ENCODE peak calls at places on chromosomes 13 and 19, in ten cellular contexts. One of them, this sample, is unnamed. For H3K9me3 and H3K27me3, the result is how much of the 10 kb centered on the place peaks cover.

GRCh38 chr19:18751571-18751970 is 39.5 kb downstream of the COMP start:
- DNase-seq in breast epithelium: no peak
- DNase-seq in RWPE2: no peak
- DNase-seq in SK-N-SH: no peak
- DNase-seq in fibroblast of lung: no peak
- DNase-seq in transverse colon: no peak
- DNase-seq in testis: no peak
- DNase-seq in adrenal gland: no peak
- DNase-seq in ovary: no peak
- DNase-seq in tibial nerve: no peak
- DNase-seq in this sample: no peak

GRCh38 chr19:7779631-7780486 is 16.8 kb downstream of the CLEC4M start:
- DNase-seq in breast epithelium: no peak
- DNase-seq in RWPE2: no peak
- DNase-seq in SK-N-SH: no peak
- DNase-seq in fibroblast of lung: no peak
- DNase-seq in transverse colon: no peak
- DNase-seq in testis: no peak
- DNase-seq in adrenal gland: no peak
- DNase-seq in ovary: no peak
- DNase-seq in tibial nerve: no peak
- DNase-seq in this sample: no peak

GRCh38 chr19:54517483-54517882 is 14.9 kb downstream of the LAIR2 start:
- DNase-seq in breast epithelium: peak
- DNase-seq in RWPE2: no peak
- DNase-seq in SK-N-SH: no peak
- DNase-seq in fibroblast of lung: peak
- DNase-seq in transverse colon: peak
- DNase-seq in testis: peak
- DNase-seq in adrenal gland: peak
- DNase-seq in ovary: no peak
- DNase-seq in tibial nerve: peak
- DNase-seq in this sample: no peak

GRCh38 chr19:28691683-28692082 is 521.3 kb downstream of the UQCRFS1 start:
- DNase-seq in breast epithelium: no peak
- DNase-seq in RWPE2: no peak
- DNase-seq in SK-N-SH: no peak
- DNase-seq in fibroblast of lung: no peak
- DNase-seq in transverse colon: no peak
- DNase-seq in testis: no peak
- DNase-seq in adrenal gland: no peak
- DNase-seq in ovary: no peak
- DNase-seq in tibial nerve: no peak
- DNase-seq in this sample: no peak

GRCh38 chr13:97125051-97125809 is 96.9 kb upstream of the MBNL2 start:
- DNase-seq in breast epithelium: no peak
- DNase-seq in RWPE2: peak
- DNase-seq in SK-N-SH: peak
- DNase-seq in fibroblast of lung: peak
- DNase-seq in transverse colon: no peak
- DNase-seq in testis: peak
- DNase-seq in adrenal gland: peak
- DNase-seq in ovary: peak
- DNase-seq in tibial nerve: peak
- DNase-seq in this sample: peak

GRCh38 chr19:20558011-20558410 is 7.6 kb downstream of the ZNF737 start:
- DNase-seq in breast epithelium: no peak
- DNase-seq in RWPE2: no peak
- DNase-seq in SK-N-SH: no peak
- DNase-seq in fibroblast of lung: no peak
- DNase-seq in transverse colon: no peak
- DNase-seq in testis: peak
- DNase-seq in adrenal gland: peak
- DNase-seq in ovary: peak
- DNase-seq in tibial nerve: no peak
- DNase-seq in this sample: peak

GRCh38 chr13:21402586-21403307 is 56.4 kb downstream of the ZDHHC20 start:
- DNase-seq in breast epithelium: no peak
- DNase-seq in RWPE2: no peak
- DNase-seq in SK-N-SH: no peak
- DNase-seq in fibroblast of lung: peak
- DNase-seq in transverse colon: no peak
- DNase-seq in testis: no peak
- DNase-seq in adrenal gland: no peak
- DNase-seq in ovary: no peak
- DNase-seq in tibial nerve: no peak
- DNase-seq in this sample: no peak

GRCh38 chr19:8487137-8487851 is 15.1 kb downstream of the PRAM1 start:
- DNase-seq in breast epithelium: no peak
- DNase-seq in RWPE2: no peak
- DNase-seq in SK-N-SH: no peak
- DNase-seq in fibroblast of lung: no peak
- DNase-seq in transverse colon: peak
- DNase-seq in testis: peak
- DNase-seq in adrenal gland: peak
- DNase-seq in ovary: no peak
- DNase-seq in tibial nerve: peak
- DNase-seq in this sample: no peak

GRCh38 chr13:34465423-34465922 is 476.6 kb upstream of the NBEA start:
- DNase-seq in breast epithelium: no peak
- DNase-seq in RWPE2: no peak
- DNase-seq in SK-N-SH: no peak
- DNase-seq in fibroblast of lung: no peak
- DNase-seq in transverse colon: no peak
- DNase-seq in testis: no peak
- DNase-seq in adrenal gland: no peak
- DNase-seq in ovary: no peak
- DNase-seq in tibial nerve: no peak
- DNase-seq in this sample: no peak

GRCh38 chr13:34474469-34474868 is 467.6 kb upstream of the NBEA start:
- DNase-seq in breast epithelium: no peak
- DNase-seq in RWPE2: no peak
- DNase-seq in SK-N-SH: no peak
- DNase-seq in fibroblast of lung: no peak
- DNase-seq in transverse colon: no peak
- DNase-seq in testis: no peak
- DNase-seq in adrenal gland: no peak
- DNase-seq in ovary: no peak
- DNase-seq in tibial nerve: no peak
- DNase-seq in this sample: no peak

GRCh38 chr13:34467450-34468083 is 474.5 kb upstream of the NBEA start:
- DNase-seq in breast epithelium: no peak
- DNase-seq in RWPE2: no peak
- DNase-seq in SK-N-SH: no peak
- DNase-seq in fibroblast of lung: no peak
- DNase-seq in transverse colon: no peak
- DNase-seq in testis: no peak
- DNase-seq in adrenal gland: no peak
- DNase-seq in ovary: no peak
- DNase-seq in tibial nerve: no peak
- DNase-seq in this sample: no peak

GRCh38 chr13:34466301-34466700 is 475.8 kb upstream of the NBEA start:
- DNase-seq in breast epithelium: no peak
- DNase-seq in RWPE2: no peak
- DNase-seq in SK-N-SH: no peak
- DNase-seq in fibroblast of lung: no peak
- DNase-seq in transverse colon: no peak
- DNase-seq in testis: no peak
- DNase-seq in adrenal gland: no peak
- DNase-seq in ovary: no peak
- DNase-seq in tibial nerve: no peak
- DNase-seq in this sample: no peak

DNA sequence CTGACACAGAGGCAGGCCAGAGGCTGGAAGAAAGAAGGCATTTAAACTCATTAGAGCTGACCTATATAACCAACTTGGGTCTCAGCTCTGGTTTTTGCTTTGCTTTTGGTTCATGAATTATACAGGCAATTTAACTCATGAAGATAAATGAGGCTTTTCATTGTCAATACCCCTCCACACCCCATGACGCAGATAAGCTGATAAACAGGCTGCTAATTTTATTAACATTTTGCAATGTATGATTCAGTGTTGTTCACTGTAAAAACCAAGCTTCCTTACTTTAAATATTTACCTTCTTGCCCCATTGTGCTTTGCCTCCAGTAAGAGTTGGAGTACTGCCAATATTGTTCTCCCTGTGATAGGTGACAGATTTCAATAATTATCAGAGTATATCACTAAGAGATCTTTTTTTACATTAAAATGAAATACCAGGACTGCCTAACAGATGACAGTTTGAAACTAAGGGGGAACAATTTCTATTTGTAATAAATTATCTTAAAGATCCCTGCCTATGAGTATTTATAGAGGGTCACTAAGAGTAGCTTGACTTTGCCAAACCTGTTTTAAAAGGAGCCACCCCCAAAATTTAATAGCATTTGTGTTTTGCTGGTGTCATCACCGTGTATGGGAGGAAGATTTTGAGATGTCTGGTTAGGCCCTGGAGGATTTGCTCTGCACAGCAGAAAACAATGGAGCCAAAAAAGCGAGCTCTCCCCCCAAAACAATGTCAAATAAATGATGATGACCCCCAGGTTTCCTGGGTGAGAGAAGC is 472.7 kb upstream of the NBEA start:
- DNase-seq in breast epithelium: no peak
- DNase-seq in RWPE2: no peak
- DNase-seq in SK-N-SH: peak
- DNase-seq in fibroblast of lung: peak
- DNase-seq in transverse colon: no peak
- DNase-seq in testis: no peak
- DNase-seq in adrenal gland: no peak
- DNase-seq in ovary: no peak
- DNase-seq in tibial nerve: no peak
- DNase-seq in this sample: peak
- H3K9me3 ChIP-seq in breast epithelium: under half
- H3K9me3 ChIP-seq in RWPE2: under half
- H3K9me3 ChIP-seq in SK-N-SH: under half
- H3K9me3 ChIP-seq in fibroblast of lung: under half
- H3K9me3 ChIP-seq in transverse colon: under half
- H3K9me3 ChIP-seq in testis: under half
- H3K9me3 ChIP-seq in adrenal gland: under half
- H3K9me3 ChIP-seq in ovary: under half
- H3K9me3 ChIP-seq in tibial nerve: under half
- H3K9me3 ChIP-seq in this sample: under half

DNA sequence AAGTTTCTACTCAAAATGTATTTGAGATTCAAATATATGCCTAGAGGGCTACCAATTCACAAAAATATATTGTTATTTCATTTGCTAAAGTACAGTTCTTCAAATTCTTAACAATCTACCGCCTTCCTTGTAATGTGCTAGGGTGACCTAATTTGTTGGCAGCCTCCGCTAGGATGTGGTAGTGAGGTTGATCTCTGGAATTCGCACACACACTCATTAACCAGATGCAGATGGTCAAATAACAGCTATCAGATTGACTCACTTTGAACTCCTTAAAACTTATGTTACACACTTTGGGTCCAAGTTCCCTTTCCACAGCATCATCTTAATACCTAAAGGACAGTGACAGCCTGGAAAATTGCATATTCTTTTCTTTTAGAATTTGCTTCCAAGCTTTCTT is 367.3 kb downstream of the DCT start:
- DNase-seq in breast epithelium: no peak
- DNase-seq in RWPE2: no peak
- DNase-seq in SK-N-SH: no peak
- DNase-seq in fibroblast of lung: peak
- DNase-seq in transverse colon: no peak
- DNase-seq in testis: no peak
- DNase-seq in adrenal gland: no peak
- DNase-seq in ovary: no peak
- DNase-seq in tibial nerve: peak
- DNase-seq in this sample: no peak
- TF ChIP-seq CTCF in breast epithelium: no peak
- TF ChIP-seq CTCF in RWPE2: peak
- TF ChIP-seq CTCF in SK-N-SH: no peak
- TF ChIP-seq CTCF in fibroblast of lung: no peak
- TF ChIP-seq CTCF in transverse colon: no peak
- TF ChIP-seq CTCF in testis: no peak
- TF ChIP-seq CTCF in adrenal gland: no peak
- TF ChIP-seq CTCF in ovary: no peak
- TF ChIP-seq CTCF in tibial nerve: no peak
- TF ChIP-seq CTCF in this sample: no peak

GRCh38 chr19:10517361-10517759 is at the start of gene S1PR5:
- DNase-seq in breast epithelium: no peak
- DNase-seq in RWPE2: no peak
- DNase-seq in SK-N-SH: peak
- DNase-seq in fibroblast of lung: no peak
- DNase-seq in transverse colon: no peak
- DNase-seq in testis: no peak
- DNase-seq in adrenal gland: no peak
- DNase-seq in ovary: no peak
- DNase-seq in tibial nerve: no peak
- DNase-seq in this sample: peak
- H3K27me3 ChIP-seq in breast epithelium: under half
- H3K27me3 ChIP-seq in RWPE2: under half
- H3K27me3 ChIP-seq in SK-N-SH: under half
- H3K27me3 ChIP-seq in fibroblast of lung: under half
- H3K27me3 ChIP-seq in transverse colon: half or more
- H3K27me3 ChIP-seq in testis: under half
- H3K27me3 ChIP-seq in adrenal gland: under half
- H3K27me3 ChIP-seq in ovary: under half
- H3K27me3 ChIP-seq in tibial nerve: under half
- H3K27me3 ChIP-seq in this sample: half or more

GRCh38 chr19:40365010-40365409 is 16.5 kb downstream of the PLD3 start:
- DNase-seq in breast epithelium: no peak
- DNase-seq in RWPE2: no peak
- DNase-seq in SK-N-SH: peak
- DNase-seq in fibroblast of lung: no peak
- DNase-seq in transverse colon: no peak
- DNase-seq in testis: no peak
- DNase-seq in adrenal gland: no peak
- DNase-seq in ovary: no peak
- DNase-seq in tibial nerve: no peak
- DNase-seq in this sample: no peak

GRCh38 chr19:40367577-40368434 is 19.3 kb downstream of the PLD3 start:
- DNase-seq in breast epithelium: no peak
- DNase-seq in RWPE2: no peak
- DNase-seq in SK-N-SH: peak
- DNase-seq in fibroblast of lung: no peak
- DNase-seq in transverse colon: no peak
- DNase-seq in testis: no peak
- DNase-seq in adrenal gland: no peak
- DNase-seq in ovary: no peak
- DNase-seq in tibial nerve: no peak
- DNase-seq in this sample: no peak

GRCh38 chr19:40369797-40370196 is 20.2 kb downstream of the HIPK4 start:
- DNase-seq in breast epithelium: no peak
- DNase-seq in RWPE2: no peak
- DNase-seq in SK-N-SH: no peak
- DNase-seq in fibroblast of lung: no peak
- DNase-seq in transverse colon: no peak
- DNase-seq in testis: no peak
- DNase-seq in adrenal gland: no peak
- DNase-seq in ovary: no peak
- DNase-seq in tibial nerve: no peak
- DNase-seq in this sample: no peak

GRCh38 chr19:40365613-40366401 is 17.3 kb downstream of the PLD3 start:
- DNase-seq in breast epithelium: peak
- DNase-seq in RWPE2: no peak
- DNase-seq in SK-N-SH: peak
- DNase-seq in fibroblast of lung: peak
- DNase-seq in transverse colon: peak
- DNase-seq in testis: peak
- DNase-seq in adrenal gland: peak
- DNase-seq in ovary: peak
- DNase-seq in tibial nerve: peak
- DNase-seq in this sample: peak

DNA sequence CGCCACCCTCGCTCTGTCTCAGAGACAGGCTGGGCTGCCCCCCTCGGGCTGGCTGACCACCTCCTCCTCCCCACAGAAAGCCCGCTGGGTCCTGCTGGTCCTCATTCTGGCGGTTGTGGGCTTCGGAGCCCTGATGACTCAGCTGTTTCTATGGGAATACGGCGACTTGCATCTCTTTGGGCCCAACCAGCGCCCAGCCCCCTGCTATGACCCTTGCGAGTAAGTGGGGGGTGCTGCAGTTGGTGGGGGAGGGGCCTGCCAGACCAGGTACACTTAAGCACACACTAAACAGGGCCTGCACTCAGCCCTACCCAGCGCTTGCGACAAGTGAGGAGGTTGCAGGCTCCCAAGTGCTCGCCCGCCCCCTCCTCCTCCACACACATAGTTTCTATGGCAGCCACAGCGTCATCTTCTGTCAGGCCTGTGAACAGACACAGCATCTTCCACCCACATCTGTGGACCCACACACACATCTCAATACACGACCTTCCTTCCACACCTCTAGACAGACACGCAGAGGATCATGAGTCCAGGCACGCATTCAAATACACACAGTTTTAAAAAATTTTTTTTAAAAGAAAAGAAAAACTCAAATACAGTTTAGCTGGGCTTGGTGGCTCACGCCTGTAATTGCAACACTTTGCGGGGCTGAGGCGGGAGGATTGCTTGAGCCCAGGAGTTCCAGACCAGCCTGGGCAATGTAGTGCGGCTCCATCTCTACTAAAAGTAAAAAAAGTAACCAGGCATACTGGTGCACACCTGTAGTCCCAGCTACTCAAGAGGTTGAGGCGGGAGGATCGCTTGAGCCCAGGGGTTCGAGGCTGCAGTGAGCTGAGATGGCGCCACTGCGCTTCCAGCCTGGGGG is 18.4 kb downstream of the PLD3 start:
- DNase-seq in breast epithelium: no peak
- DNase-seq in RWPE2: no peak
- DNase-seq in SK-N-SH: peak
- DNase-seq in fibroblast of lung: peak
- DNase-seq in transverse colon: no peak
- DNase-seq in testis: peak
- DNase-seq in adrenal gland: peak
- DNase-seq in ovary: no peak
- DNase-seq in tibial nerve: no peak
- DNase-seq in this sample: peak
- H3K9me3 ChIP-seq in breast epithelium: under half
- H3K9me3 ChIP-seq in RWPE2: under half
- H3K9me3 ChIP-seq in SK-N-SH: under half
- H3K9me3 ChIP-seq in fibroblast of lung: under half
- H3K9me3 ChIP-seq in transverse colon: under half
- H3K9me3 ChIP-seq in testis: under half
- H3K9me3 ChIP-seq in adrenal gland: under half
- H3K9me3 ChIP-seq in ovary: under half
- H3K9me3 ChIP-seq in tibial nerve: under half
- H3K9me3 ChIP-seq in this sample: under half